ENCODE peak calls at places on chromosomes 11 and 22, in six cellular contexts. A is HCT116, U is GM23338, R is SK-N-SH, F is GM12891, C is upper lobe of left lung. L is an unnamed sample.

GRCh38 chr11:31794546-31794945 is 16.6 kb downstream of the PAX6 start:
- DNase-seq in A (no peak), U (no peak), R (no peak), F (no peak), C (no peak), L (no peak)

GRCh38 chr22:36610567-36610966 is 81.6 kb upstream of the EIF3D start:
- DNase-seq in A (no peak), U (no peak), R (no peak), F (no peak), C (no peak), L (no peak)

GRCh38 chr11:76627541-76628082 is 42.9 kb downstream of the LRRC32 start:
- DNase-seq in A (no peak), U (no peak), R (no peak), F (no peak), C (no peak), L (no peak)

GRCh38 chr11:75031771-75032549 is 43.2 kb downstream of the NEU3 start:
- DNase-seq in A (peak), U (peak), R (peak), F (peak), C (peak), L (peak)

GRCh38 chr11:73235236-73235786 is 17.2 kb downstream of the P2RY2 start:
- DNase-seq in A (no peak), U (no peak), R (no peak), F (no peak), C (no peak), L (no peak)

GRCh38 chr22:32801436-32802290 is at the start of gene TIMP3:
- DNase-seq in A (no peak), U (peak), R (peak), F (no peak), C (peak), L (peak)

GRCh38 chr11:83070044-83070877 is 1.4 kb downstream of the RAB30 start:
- DNase-seq in A (no peak), U (peak), R (no peak), F (no peak), C (no peak), L (no peak)

GRCh38 chr11:103851166-103851651 is 185.2 kb upstream of the DDI1 start:
- DNase-seq in A (no peak), U (no peak), R (no peak), F (no peak), C (no peak), L (no peak)

GRCh38 chr11:45518096-45518852 is 147.1 kb downstream of the CHST1 start:
- DNase-seq in A (peak), U (peak), R (no peak), F (no peak), C (no peak), L (no peak)

GRCh38 chr11:38582756-38583155 is 1984.7 kb upstream of the RAG2 start:
- DNase-seq in A (no peak), U (peak), R (no peak), F (no peak), C (no peak), L (no peak)

GRCh38 chr11:72825661-72826060 is 11.4 kb downstream of the ATG16L2 start:
- DNase-seq in A (no peak), U (no peak), R (no peak), F (no peak), C (no peak), L (no peak)

GRCh38 chr11:129943036-129943435 is 47.7 kb upstream of the NFRKB start:
- DNase-seq in A (no peak), U (no peak), R (no peak), F (no peak), C (no peak), L (no peak)

GRCh38 chr11:63838150-63838681 is 694 bp upstream of the MARK2 start:
- DNase-seq in A (no peak), U (no peak), R (no peak), F (no peak), C (no peak), L (peak)

GRCh38 chr11:60929774-60930173 is 5.5 kb downstream of the TMEM132A start:
- DNase-seq in A (no peak), U (no peak), R (no peak), F (no peak), C (no peak), L (no peak)

GRCh38 chr22:32710896-32711295 is 90.6 kb upstream of the TIMP3 start:
- DNase-seq in A (no peak), U (no peak), R (no peak), F (no peak), C (no peak), L (no peak)

GRCh38 chr11:134453441-134453840 is 41.4 kb upstream of the B3GAT1 start:
- DNase-seq in A (no peak), U (no peak), R (no peak), F (no peak), C (no peak), L (no peak)

GRCh38 chr11:72042059-72042425 is 38.3 kb downstream of the NUMA1 start:
- DNase-seq in A (no peak), U (no peak), R (no peak), F (no peak), C (no peak), L (no peak)

GRCh38 chr22:45261407-45262088 is 20.9 kb upstream of the KIAA0930 start:
- DNase-seq in A (no peak), U (no peak), R (no peak), F (no peak), C (no peak), L (peak)

GRCh38 chr11:16081756-16082531 is 274.4 kb downstream of the SOX6 start:
- DNase-seq in A (no peak), U (no peak), R (peak), F (no peak), C (no peak), L (no peak)

GRCh38 chr22:39224550-39224949 is 20.2 kb downstream of the PDGFB start:
- DNase-seq in A (no peak), U (no peak), R (no peak), F (no peak), C (no peak), L (no peak)

GRCh38 chr22:38706885-38707180 is 1.1 kb downstream of the GTPBP1 start:
- DNase-seq in A (no peak), U (no peak), R (no peak), F (no peak), C (no peak), L (no peak)

GRCh38 chr11:32198053-32198452 is 107.2 kb downstream of the RCN1 start:
- DNase-seq in A (no peak), U (peak), R (no peak), F (no peak), C (no peak), L (no peak)

GRCh38 chr11:27230175-27230565 is 132.8 kb downstream of the CCDC34 start:
- DNase-seq in A (no peak), U (no peak), R (no peak), F (no peak), C (no peak), L (no peak)

GRCh38 chr11:68263444-68264035 is 8.2 kb downstream of the C11orf24 start:
- DNase-seq in A (no peak), U (no peak), R (no peak), F (no peak), C (no peak), L (no peak)

GRCh38 chr22:35777335-35777975 is 59.8 kb downstream of the APOL5 start:
- DNase-seq in A (no peak), U (no peak), R (no peak), F (no peak), C (no peak), L (no peak)

GRCh38 chr11:64107300-64107699 is 58.6 kb downstream of the MACROD1 start:
- DNase-seq in A (no peak), U (no peak), R (no peak), F (no peak), C (no peak), L (no peak)

GRCh38 chr11:132028380-132029240 is 658.2 kb downstream of the NTM start:
- DNase-seq in A (no peak), U (peak), R (peak), F (peak), C (no peak), L (peak)

GRCh38 chr11:75733346-75734107 is 15.9 kb downstream of the MOGAT2 start:
- DNase-seq in A (no peak), U (no peak), R (peak), F (no peak), C (peak), L (no peak)

GRCh38 chr11:111793863-111794262 is 27.7 kb upstream of the PPP2R1B start:
- DNase-seq in A (no peak), U (no peak), R (peak), F (no peak), C (no peak), L (no peak)

GRCh38 chr22:24191893-24192292 is 10.6 kb downstream of the SUSD2 start:
- DNase-seq in A (no peak), U (no peak), R (no peak), F (no peak), C (no peak), L (no peak)

GRCh38 chr11:71116435-71117040 is 135.8 kb downstream of the SHANK2 start:
- DNase-seq in A (no peak), U (no peak), R (no peak), F (no peak), C (no peak), L (no peak)

GRCh38 chr11:16148301-16148787 is 208.0 kb downstream of the SOX6 start:
- DNase-seq in A (no peak), U (no peak), R (no peak), F (no peak), C (no peak), L (no peak)

GRCh38 chr22:25582946-25583345 is 18.5 kb downstream of the GRK3 start:
- DNase-seq in A (no peak), U (no peak), R (no peak), F (no peak), C (no peak), L (no peak)

GRCh38 chr22:17629646-17630045 is 1.1 kb upstream of the ATP6V1E1 start:
- DNase-seq in A (no peak), U (no peak), R (no peak), F (no peak), C (no peak), L (no peak)

GRCh38 chr22:35173655-35174054 is 83.6 kb upstream of the HMGXB4 start:
- DNase-seq in A (no peak), U (no peak), R (no peak), F (no peak), C (no peak), L (no peak)

GRCh38 chr22:28207281-28208030 is 288.4 kb upstream of the PITPNB start:
- DNase-seq in A (no peak), U (no peak), R (no peak), F (no peak), C (no peak), L (no peak)

GRCh38 chr11:105244157-105244820 is 104.7 kb upstream of the CARD18 start:
- DNase-seq in A (peak), U (no peak), R (no peak), F (no peak), C (peak), L (no peak)

GRCh38 chr11:12237381-12237784 is 127.0 kb downstream of the MICAL2 start:
- DNase-seq in A (no peak), U (no peak), R (no peak), F (no peak), C (no peak), L (no peak)
- TF ChIP-seq POLR2AphosphoS5 in A (no peak), U (no peak), R (no peak), F (no peak), C (no peak), L (peak)

DNA sequence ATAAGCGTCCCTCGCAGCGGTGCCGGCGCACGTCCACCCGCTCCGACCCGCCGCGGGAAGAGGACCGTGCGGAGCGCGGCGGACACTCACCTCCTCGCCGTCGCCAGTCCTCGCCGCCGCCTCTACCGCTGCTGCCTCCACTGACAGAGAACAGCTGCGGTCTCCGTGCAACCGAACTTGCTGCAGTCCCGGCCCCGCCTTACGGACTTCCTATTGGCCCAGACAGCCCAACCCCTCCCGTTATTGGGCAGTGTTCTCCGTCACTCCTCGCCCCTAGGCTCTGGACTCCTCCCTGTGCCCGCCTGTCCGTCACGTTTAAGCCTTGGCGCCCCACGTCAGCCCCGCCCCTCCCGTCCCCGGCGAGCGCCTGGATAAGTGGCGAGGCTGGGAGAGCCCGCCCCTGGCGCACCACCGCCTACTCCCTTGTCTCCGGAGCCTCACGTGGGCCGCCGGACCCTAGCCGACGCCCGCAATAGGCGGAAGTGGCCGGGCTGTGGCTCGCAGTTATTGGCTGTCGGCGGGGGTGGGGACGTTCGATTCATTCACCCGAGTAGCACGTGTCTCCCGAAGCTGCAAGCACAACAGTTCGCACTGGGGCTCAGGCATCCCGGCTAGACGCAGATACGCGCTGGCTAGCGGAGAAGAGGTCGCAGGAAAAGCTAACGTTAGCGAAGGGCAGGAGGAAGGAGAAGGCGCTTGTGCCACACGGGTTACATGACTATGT is at the start of gene PC:
- DNase-seq in A (peak), U (peak), R (peak), F (peak), C (peak), L (peak)
- TF ChIP-seq POLR2AphosphoS5 in A (peak), U (peak), R (peak), F (no peak), C (peak), L (peak)

GRCh38 chr11:2662024-2662312 is 37.8 kb downstream of the KCNQ1OT1 start:
- DNase-seq in A (no peak), U (no peak), R (no peak), F (no peak), C (no peak), L (no peak)
- TF ChIP-seq POLR2AphosphoS5 in A (no peak), U (no peak), R (no peak), F (no peak), C (no peak), L (no peak)

GRCh38 chr11:58916637-58917036 is 22.7 kb upstream of the GLYATL1 start:
- DNase-seq in A (no peak), U (no peak), R (no peak), F (no peak), C (no peak), L (no peak)

GRCh38 chr11:58914821-58915543 is 24.3 kb upstream of the GLYATL1 start:
- DNase-seq in A (no peak), U (no peak), R (no peak), F (no peak), C (no peak), L (no peak)

GRCh38 chr11:58919561-58919960 is 19.7 kb upstream of the GLYATL1 start:
- DNase-seq in A (no peak), U (no peak), R (no peak), F (no peak), C (no peak), L (no peak)

GRCh38 chr11:58919980-58920379 is 19.3 kb upstream of the GLYATL1 start:
- DNase-seq in A (no peak), U (no peak), R (no peak), F (no peak), C (no peak), L (peak)

GRCh38 chr11:58917159-58917765 is 22.0 kb upstream of the GLYATL1 start:
- DNase-seq in A (no peak), U (no peak), R (no peak), F (no peak), C (no peak), L (no peak)
- TF ChIP-seq POLR2AphosphoS5 in A (no peak), U (no peak), R (no peak), F (no peak), C (no peak), L (no peak)

DNA sequence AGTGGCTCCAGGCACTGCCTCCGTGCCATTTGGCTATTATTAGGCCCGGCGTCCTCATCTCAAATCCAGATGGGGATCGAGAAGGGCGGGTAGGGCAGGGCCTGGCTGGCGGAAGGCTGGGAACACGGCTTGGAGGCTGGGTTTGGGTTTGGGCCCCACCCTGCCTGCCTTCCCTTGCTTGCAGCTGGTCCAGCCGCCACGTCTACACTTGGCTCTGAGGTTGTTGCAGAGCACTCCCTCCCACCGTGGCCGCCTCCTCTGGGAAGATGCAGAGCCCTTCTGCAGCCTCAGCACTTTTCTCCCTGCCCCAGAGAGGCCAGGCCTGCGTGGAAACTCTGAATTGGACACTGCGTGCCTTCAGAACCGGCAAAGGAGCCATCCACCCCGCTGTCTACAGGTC is 5.2 kb upstream of the SMTN start:
- DNase-seq in A (no peak), U (no peak), R (no peak), F (no peak), C (peak), L (peak)
- TF ChIP-seq POLR2AphosphoS5 in A (no peak), U (no peak), R (no peak), F (no peak), C (no peak), L (no peak)

DNA sequence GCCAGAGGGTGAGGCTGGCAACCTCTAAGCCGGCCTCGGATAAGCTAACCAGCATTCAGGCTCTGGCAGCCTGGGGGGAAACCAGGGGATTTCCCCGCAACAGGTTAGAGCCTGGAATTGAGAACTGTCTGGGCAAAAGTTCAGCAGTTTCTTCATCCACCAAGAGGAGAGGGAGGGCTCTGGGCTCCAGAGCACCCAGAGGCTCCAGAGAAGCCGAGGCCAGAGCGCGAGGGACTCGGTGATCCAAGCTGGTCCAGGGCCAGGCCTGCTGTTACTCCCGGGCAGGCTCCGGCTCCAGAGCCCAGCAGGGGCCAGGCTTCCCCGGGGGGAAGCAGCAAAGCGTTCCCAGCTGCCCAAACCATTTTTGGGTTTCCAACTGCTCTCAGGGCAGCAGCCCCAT is 13.3 kb upstream of the SH3BP1 start:
- DNase-seq in A (no peak), U (no peak), R (no peak), F (no peak), C (peak), L (peak)
- TF ChIP-seq POLR2AphosphoS5 in A (no peak), U (no peak), R (no peak), F (no peak), C (peak), L (no peak)

GRCh38 chr11:19110290-19110689 is 6.7 kb upstream of the ZDHHC13 start:
- DNase-seq in A (no peak), U (no peak), R (no peak), F (no peak), C (no peak), L (no peak)
- TF ChIP-seq POLR2AphosphoS5 in A (no peak), U (no peak), R (no peak), F (no peak), C (no peak), L (no peak)

GRCh38 chr22:50341977-50342650 is 1.0 kb upstream of the PPP6R2 start:
- DNase-seq in A (peak), U (peak), R (peak), F (peak), C (peak), L (peak)
- TF ChIP-seq POLR2AphosphoS5 in A (no peak), U (no peak), R (no peak), F (no peak), C (no peak), L (no peak)

DNA sequence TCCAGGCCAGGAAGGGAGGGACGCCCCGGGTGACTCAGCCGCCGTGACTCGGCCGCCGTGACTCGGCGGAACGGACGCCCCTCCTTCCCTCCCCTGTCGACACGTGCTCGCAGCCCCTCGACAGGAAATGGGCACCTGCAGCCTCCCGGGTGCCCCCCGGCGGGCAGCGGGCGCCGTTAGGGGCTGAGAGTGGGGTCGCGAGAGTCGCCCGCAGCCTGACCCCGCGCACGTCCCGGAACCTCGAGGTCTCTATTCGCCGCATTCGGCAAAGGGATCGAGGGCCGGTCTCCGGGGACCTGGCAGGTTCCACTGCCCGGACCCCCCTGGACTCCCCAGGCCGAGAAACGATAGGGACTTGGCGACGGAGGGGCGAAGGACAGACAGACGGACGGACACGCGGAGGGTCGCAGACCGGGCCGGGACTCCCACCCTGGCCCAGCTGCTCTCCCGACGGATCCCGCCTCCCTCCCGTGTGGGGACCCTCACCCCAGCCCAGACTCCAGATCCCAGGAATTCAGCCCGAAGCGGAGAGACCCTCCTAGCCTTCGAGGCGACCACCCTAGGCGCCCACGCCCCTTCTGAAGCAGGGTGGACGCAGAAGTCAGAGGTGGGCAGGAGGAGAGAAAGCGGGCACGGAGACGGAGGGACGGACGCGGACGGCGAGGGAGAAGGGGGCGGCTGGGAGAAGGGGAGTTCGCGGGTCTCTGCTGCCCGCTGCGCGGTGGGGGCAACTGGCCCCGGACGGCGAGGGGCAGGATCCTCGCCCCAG is 648 bp downstream of the FOSL1 start:
- DNase-seq in A (no peak), U (peak), R (peak), F (peak), C (peak), L (peak)
- TF ChIP-seq POLR2AphosphoS5 in A (no peak), U (no peak), R (no peak), F (no peak), C (no peak), L (peak)

GRCh38 chr11:8707541-8708270 is 25.1 kb downstream of the RPL27A start:
- DNase-seq in A (no peak), U (no peak), R (no peak), F (no peak), C (no peak), L (peak)
- TF ChIP-seq POLR2AphosphoS5 in A (no peak), U (no peak), R (no peak), F (no peak), C (no peak), L (peak)